ENCODE peak calls at places on chromosomes 12 and 14, in seven cellular contexts. K is prostate gland, Q is IMR-90, D is tibial nerve, U is upper lobe of left lung, S is endothelial cell of umbilical vein, R is ovary. Z is an unnamed sample.

GRCh38 chr12:133130808-133131128 is 341 bp downstream of the ZNF10 start:
- DNase-seq in K (peak; percentile 20), Q (no peak), D (peak; percentile 43), U (peak; percentile 23), S (no peak), R (peak; percentile 64), Z (peak; percentile 25)

GRCh38 chr12:47776471-47777143 is 3.6 kb downstream of the SLC48A1 start:
- DNase-seq in K (no peak), Q (peak; percentile 47), D (no peak), U (no peak), S (no peak), R (no peak), Z (no peak)

GRCh38 chr12:30019386-30020140 is 235.8 kb upstream of the TMTC1 start:
- DNase-seq in K (no peak), Q (peak; percentile 13), D (no peak), U (no peak), S (no peak), R (no peak), Z (no peak)

GRCh38 chr14:65565948-65566347 is 153.4 kb downstream of the FUT8 start:
- DNase-seq in K (no peak), Q (no peak), D (no peak), U (no peak), S (no peak), R (no peak), Z (no peak)

GRCh38 chr14:93042968-93043940 is 72.5 kb downstream of the ITPK1 start:
- DNase-seq in K (peak; percentile 85), Q (peak; percentile 63), D (no peak), U (peak; percentile 94), S (peak; percentile 22), R (no peak), Z (peak; percentile 82)

GRCh38 chr12:57893460-57894353 is 47.2 kb upstream of the CTDSP2 start:
- DNase-seq in K (peak; percentile 80), Q (peak; percentile 91), D (peak; percentile 85), U (peak; percentile 91), S (peak; percentile 92), R (peak; percentile 97), Z (peak; percentile 93)

GRCh38 chr14:90235179-90235976 is 21.0 kb upstream of the PSMC1 start:
- DNase-seq in K (peak; percentile 14), Q (peak; percentile 35), D (peak; percentile 48), U (peak; percentile 75), S (peak; percentile 80), R (peak; percentile 38), Z (peak; percentile 69)

GRCh38 chr12:62910549-62911169 is 24.3 kb downstream of the PPM1H start:
- DNase-seq in K (no peak), Q (no peak), D (no peak), U (no peak), S (peak; percentile 5), R (no peak), Z (no peak)

GRCh38 chr14:100669468-100669867 is 57.2 kb upstream of the DLK1 start:
- DNase-seq in K (no peak), Q (no peak), D (no peak), U (peak; percentile 30), S (no peak), R (peak; percentile 67), Z (no peak)

GRCh38 chr12:79827484-79827883 is 107.4 kb downstream of the PPP1R12A start:
- DNase-seq in K (no peak), Q (no peak), D (no peak), U (no peak), S (no peak), R (no peak), Z (no peak)

GRCh38 chr12:6829532-6830220 is 1.5 kb downstream of the P3H3 start:
- DNase-seq in K (no peak), Q (peak; percentile 43), D (no peak), U (no peak), S (peak; percentile 72), R (no peak), Z (no peak)

GRCh38 chr12:62247242-62247641 is 13.0 kb upstream of the USP15 start:
- DNase-seq in K (no peak), Q (no peak), D (no peak), U (no peak), S (no peak), R (no peak), Z (no peak)

GRCh38 chr12:28222081-28222700 is 31.9 kb downstream of the CCDC91 start:
- DNase-seq in K (no peak), Q (no peak), D (no peak), U (no peak), S (no peak), R (no peak), Z (no peak)

GRCh38 chr12:104622942-104623341 is 166.2 kb downstream of the CHST11 start:
- DNase-seq in K (no peak), Q (no peak), D (no peak), U (no peak), S (no peak), R (no peak), Z (no peak)

GRCh38 chr14:103627073-103628025 is 1.7 kb upstream of the KLC1 start:
- DNase-seq in K (peak; percentile 33), Q (no peak), D (no peak), U (no peak), S (no peak), R (no peak), Z (no peak)

GRCh38 chr14:99575043-99576023 is 28.7 kb downstream of the CCDC85C start:
- DNase-seq in K (peak; percentile 69), Q (peak; percentile 19), D (no peak), U (peak; percentile 88), S (no peak), R (peak; percentile 69), Z (peak; percentile 80)

GRCh38 chr14:103613517-103613916 is 15.5 kb upstream of the KLC1 start:
- DNase-seq in K (no peak), Q (no peak), D (no peak), U (no peak), S (no peak), R (no peak), Z (no peak)

GRCh38 chr12:19886805-19887105 is 447.5 kb downstream of the AEBP2 start:
- DNase-seq in K (no peak), Q (peak; percentile 21), D (no peak), U (no peak), S (no peak), R (no peak), Z (no peak)

GRCh38 chr14:56949828-56950227 is 139.5 kb upstream of the OTX2 start:
- DNase-seq in K (no peak), Q (no peak), D (no peak), U (peak; percentile 22), S (peak; percentile 6), R (no peak), Z (no peak)

GRCh38 chr12:9910716-9911421 is 21.3 kb downstream of the CLEC2A start:
- DNase-seq in K (no peak), Q (no peak), D (no peak), U (no peak), S (no peak), R (no peak), Z (no peak)
- TF ChIP-seq POLR2A in K (no peak), Q (no peak), D (no peak), U (no peak), S (no peak), R (no peak), Z (no peak)

DNA sequence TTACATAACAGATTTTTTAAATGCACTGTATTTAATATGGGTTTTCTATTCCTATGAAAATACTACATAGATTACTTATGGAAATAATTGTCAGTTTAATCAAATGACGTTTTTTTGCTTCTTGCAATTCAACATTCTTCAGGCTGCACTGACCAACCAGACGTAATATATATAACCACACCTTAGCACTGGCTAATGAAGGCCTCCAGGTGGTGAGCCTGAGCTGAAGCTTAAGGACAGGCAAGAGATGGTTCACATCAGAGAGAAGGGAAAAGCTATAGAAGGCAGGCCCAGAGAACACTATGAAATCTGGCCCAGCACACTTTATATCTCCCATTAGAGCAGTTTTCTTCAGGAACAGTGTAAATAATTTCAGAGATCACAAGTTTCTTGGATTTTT is 2.8 kb upstream of the MDGA2 start:
- DNase-seq in K (no peak), Q (no peak), D (no peak), U (no peak), S (no peak), R (no peak), Z (no peak)
- TF ChIP-seq CTCF in K (no peak), Q (no peak), D (no peak), U (no peak), S (no peak), R (no peak), Z (no peak)

DNA sequence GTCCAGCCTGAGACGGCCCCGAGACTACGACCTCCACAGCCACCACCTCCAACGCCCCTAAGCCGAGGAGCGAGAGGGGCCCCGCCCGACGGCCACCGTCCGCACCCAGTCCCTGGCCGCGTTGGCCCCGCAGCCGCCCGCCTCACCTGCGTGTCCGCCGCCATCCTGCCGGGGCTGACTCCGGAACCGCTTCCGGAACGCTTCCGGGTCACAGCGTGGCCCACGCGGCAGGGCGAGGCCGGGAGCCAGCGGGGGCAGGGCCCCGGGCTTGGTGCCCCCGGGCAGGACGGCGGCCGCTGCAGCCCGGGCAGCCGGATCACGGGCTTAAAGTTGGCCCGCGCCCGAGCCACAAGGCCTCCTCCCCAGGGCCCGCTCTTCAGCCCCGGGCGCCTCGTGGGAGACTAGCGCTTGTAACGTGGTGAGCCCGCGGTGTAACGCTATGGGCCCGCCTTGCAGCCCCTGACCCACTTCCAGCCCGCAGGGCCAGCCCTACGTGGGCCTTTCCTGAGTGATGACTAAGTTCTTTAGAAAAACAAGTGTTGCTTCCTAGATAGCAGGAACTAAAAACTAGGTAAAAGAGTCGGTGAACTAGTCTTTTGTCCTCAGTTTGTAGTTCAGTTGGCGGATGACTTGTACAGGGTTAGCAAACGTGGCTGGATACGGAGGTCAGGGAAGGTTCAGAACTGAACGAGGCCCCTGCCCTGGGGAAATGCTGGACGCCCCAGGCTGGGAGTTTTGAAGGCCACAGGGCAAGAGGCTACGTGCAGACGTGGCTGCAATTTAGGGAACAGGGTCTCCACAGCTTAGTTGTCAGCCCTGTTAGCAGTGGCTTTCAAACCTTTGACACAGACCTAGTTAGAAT is at the start of gene GCN1:
- DNase-seq in K (peak; percentile 63), Q (peak; percentile 78), D (peak; percentile 70), U (peak; percentile 79), S (peak; percentile 85), R (peak; percentile 93), Z (peak; percentile 59)
- TF ChIP-seq POLR2A in K (peak; percentile 39), Q (peak; percentile 91), D (peak; percentile 72), U (peak; percentile 79), S (peak; percentile 59), R (peak; percentile 79), Z (peak; percentile 31)

DNA sequence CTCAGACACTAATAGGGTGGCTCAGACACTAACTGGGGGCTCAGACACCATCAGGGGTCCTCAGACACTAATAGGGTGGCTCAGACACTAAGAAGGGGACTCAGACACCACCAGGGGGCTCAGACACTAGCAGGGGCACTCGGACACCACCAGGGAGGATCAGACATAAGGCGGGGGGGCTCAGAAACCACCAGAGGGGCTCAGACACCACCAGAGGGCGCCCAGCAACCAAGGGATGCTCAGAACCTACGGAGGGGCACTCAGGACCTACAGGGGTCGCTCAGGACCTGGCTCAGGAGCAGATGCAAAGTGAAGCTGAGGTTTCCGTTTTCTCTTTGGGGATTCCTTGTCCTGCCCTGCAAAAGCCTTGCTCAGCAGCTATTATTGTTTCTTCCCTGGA is 448.5 kb downstream of the TMEM121 start:
- DNase-seq in K (no peak), Q (no peak), D (no peak), U (no peak), S (no peak), R (no peak), Z (no peak)
- TF ChIP-seq CTCF in K (no peak), Q (no peak), D (no peak), U (peak; percentile 20), S (no peak), R (no peak), Z (no peak)

GRCh38 chr12:118359541-118359915 is 13.2 kb downstream of the TAOK3 start:
- DNase-seq in K (no peak), Q (no peak), D (no peak), U (peak; percentile 62), S (no peak), R (no peak), Z (no peak)
- TF ChIP-seq POLR2A in K (no peak), Q (no peak), D (no peak), U (no peak), S (no peak), R (no peak), Z (no peak)

GRCh38 chr14:72420749-72421452 is 473.0 kb downstream of the DPF3 start:
- DNase-seq in K (peak; percentile 23), Q (peak; percentile 49), D (peak; percentile 93), U (peak; percentile 47), S (peak; percentile 65), R (peak; percentile 92), Z (peak; percentile 91)
- TF ChIP-seq CTCF in K (no peak), Q (peak; percentile 78), D (peak; percentile 83), U (peak; percentile 80), S (peak; percentile 92), R (peak; percentile 77), Z (peak; percentile 84)